ENCODE peak calls at places on chromosomes 16 and 17, in seven cellular contexts. T is K562, U is H1, N is HepG2, P is SK-N-SH, C is GM12878, Y is HCT116. W is an unnamed sample. For H3K4me1, the result is how much of the 10 kb centered on the place peaks cover.

GRCh38 chr16:75899163-75899562 is 172.9 kb upstream of the CPHXL start:
- DNase-seq in Y (no peak), C (no peak), U (no peak), T (no peak), P (peak), N (no peak), W (no peak)

GRCh38 chr16:81451753-81452680 is 7.4 kb downstream of the CMIP start:
- DNase-seq in P (no peak), C (no peak), U (no peak), N (peak), Y (no peak), T (no peak), W (no peak)

GRCh38 chr16:3152022-3152272 is 17.1 kb downstream of the ZNF213 start:
- DNase-seq in U (no peak), C (no peak), T (no peak), P (no peak), N (no peak), Y (no peak), W (no peak)

GRCh38 chr17:73156887-73157870 is 7.6 kb upstream of the SSTR2 start:
- DNase-seq in U (no peak), Y (no peak), T (no peak), C (peak), P (peak), N (no peak), W (no peak)

GRCh38 chr17:7590743-7591142 is 849 bp upstream of the SOX15 start:
- DNase-seq in Y (no peak), N (no peak), P (peak), T (no peak), C (no peak), U (no peak), W (peak)

GRCh38 chr16:57530531-57531252 is 5.7 kb downstream of the CCDC102A start:
- DNase-seq in N (no peak), U (no peak), C (no peak), Y (no peak), P (peak), T (no peak), W (no peak)

GRCh38 chr17:40178021-40178601 is 841 bp downstream of the RAPGEFL1 start:
- DNase-seq in U (no peak), T (peak), C (no peak), Y (no peak), N (no peak), P (no peak), W (no peak)

GRCh38 chr16:28901862-28902261 is 23.2 kb downstream of the RABEP2 start:
- DNase-seq in P (no peak), N (no peak), Y (no peak), T (no peak), C (no peak), U (no peak), W (no peak)

GRCh38 chr17:82892869-82893565 is 53.2 kb upstream of the ZNF750 start:
- DNase-seq in P (no peak), T (no peak), Y (no peak), N (no peak), U (no peak), C (no peak), W (no peak)

GRCh38 chr17:55845385-55845784 is 94.5 kb downstream of the PCTP start:
- DNase-seq in U (peak), P (peak), C (no peak), Y (no peak), T (no peak), N (no peak), W (peak)

GRCh38 chr16:48022496-48022895 is 133.3 kb downstream of the ABCC12 start:
- DNase-seq in U (no peak), P (no peak), N (no peak), T (no peak), Y (no peak), C (no peak), W (no peak)

GRCh38 chr16:71409038-71409775 is 32.6 kb downstream of the TLE7 start:
- DNase-seq in Y (no peak), P (no peak), U (no peak), C (no peak), N (no peak), T (no peak), W (no peak)

GRCh38 chr16:56265746-56266145 is 74.5 kb downstream of the GNAO1 start:
- DNase-seq in Y (no peak), T (no peak), U (no peak), P (no peak), C (no peak), N (no peak), W (no peak)

GRCh38 chr17:15955793-15956541 is 11.0 kb downstream of the ADORA2B start:
- DNase-seq in Y (no peak), N (no peak), U (no peak), C (no peak), T (peak), P (no peak), W (no peak)

GRCh38 chr16:88566158-88566557 is 4.0 kb upstream of the ZC3H18 start:
- DNase-seq in N (no peak), C (no peak), U (no peak), P (no peak), T (no peak), Y (peak), W (no peak)

GRCh38 chr17:65830356-65830755 is 268.9 kb upstream of the AXIN2 start:
- DNase-seq in P (no peak), Y (no peak), T (no peak), C (no peak), N (no peak), U (no peak), W (no peak)

GRCh38 chr17:5813357-5813756 is 229.0 kb upstream of the NLRP1 start:
- DNase-seq in C (no peak), T (no peak), Y (no peak), U (no peak), N (no peak), P (no peak), W (peak)

GRCh38 chr16:55526448-55526847 is 17.6 kb downstream of the LPCAT2 start:
- DNase-seq in C (no peak), P (no peak), Y (no peak), T (no peak), U (no peak), N (no peak), W (no peak)

GRCh38 chr16:56425439-56425832 is at the start of gene AMFR:
- DNase-seq in P (peak), T (peak), Y (peak), U (peak), N (peak), C (no peak), W (peak)

GRCh38 chr16:23836078-23836403 is 258 bp downstream of the PRKCB start:
- DNase-seq in C (no peak), N (no peak), Y (no peak), T (no peak), U (no peak), P (no peak), W (no peak)

GRCh38 chr17:77459018-77459755 is 318.4 kb downstream of the SEC14L1 start:
- DNase-seq in C (no peak), P (no peak), T (no peak), Y (no peak), U (no peak), N (no peak), W (no peak)

GRCh38 chr17:15462962-15463361 is 4.5 kb downstream of the CDRT4 start:
- DNase-seq in P (no peak), U (no peak), C (no peak), N (no peak), T (no peak), Y (no peak), W (no peak)

GRCh38 chr16:64092284-64092683 is 1029.6 kb downstream of the CDH11 start:
- DNase-seq in T (no peak), P (no peak), C (no peak), Y (no peak), N (no peak), U (no peak), W (no peak)

GRCh38 chr16:13994239-13995106 is 74.5 kb downstream of the ERCC4 start:
- DNase-seq in T (no peak), U (no peak), Y (no peak), P (no peak), C (no peak), N (no peak), W (no peak)

GRCh38 chr17:19322129-19322505 is 40.4 kb downstream of the B9D1 start:
- DNase-seq in T (no peak), U (no peak), C (no peak), P (no peak), N (no peak), Y (no peak), W (no peak)

GRCh38 chr17:207775-208174 is 26.3 kb upstream of the DOC2B start:
- DNase-seq in P (no peak), T (no peak), N (no peak), Y (no peak), C (no peak), U (no peak), W (no peak)

GRCh38 chr16:17396762-17397498 is 73.8 kb downstream of the XYLT1 start:
- DNase-seq in U (no peak), Y (no peak), N (no peak), C (no peak), T (no peak), P (peak), W (no peak)

GRCh38 chr17:17832040-17832363 is 4.8 kb downstream of the SREBF1 start:
- DNase-seq in U (no peak), N (no peak), T (no peak), C (no peak), P (no peak), Y (no peak), W (no peak)
- H3K4me1 ChIP-seq in U (under half), N (half or more), T (half or more), C (under half), P (half or more), Y (half or more), W (under half)

DNA sequence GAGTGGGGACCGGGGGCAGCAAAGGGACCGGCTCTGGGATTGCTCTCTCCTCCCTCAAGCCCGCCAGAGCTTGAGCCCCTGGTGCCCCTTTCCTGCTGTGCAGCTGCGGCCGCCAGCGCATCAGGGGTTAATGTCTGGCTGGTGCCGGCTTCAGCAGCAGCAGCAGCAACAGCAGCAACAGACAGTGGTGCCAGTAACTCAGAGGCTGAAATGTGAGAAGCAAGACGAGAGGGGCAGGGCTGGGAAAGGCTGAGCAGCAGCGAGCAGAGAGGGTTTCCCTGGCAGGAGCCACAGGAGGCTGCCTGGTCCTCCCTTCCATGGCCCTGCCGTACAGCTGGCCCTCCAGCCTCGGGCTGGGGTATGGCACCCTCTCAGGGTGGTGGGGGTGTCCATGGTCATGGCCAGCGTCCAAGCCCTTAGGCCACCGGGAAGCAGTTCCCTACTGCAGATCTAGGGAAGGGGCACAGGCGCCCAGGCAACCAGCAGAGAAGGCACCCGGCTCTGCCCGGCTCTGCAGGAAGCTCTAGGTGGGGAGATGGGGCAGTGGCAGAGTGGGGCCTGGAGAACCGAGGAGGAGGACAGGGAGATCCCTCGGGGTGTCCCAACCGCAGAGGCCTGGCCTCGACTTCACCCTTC is 21.1 kb upstream of the TFAP4 start:
- DNase-seq in P (peak), C (no peak), Y (no peak), U (no peak), N (no peak), T (peak), W (no peak)
- TF ChIP-seq YY1 in P (no peak), C (no peak), Y (no peak), U (no peak), N (no peak), T (no peak), W (no peak)

GRCh38 chr16:85302018-85302847 is 190.0 kb upstream of the CIBAR2 start:
- DNase-seq in N (no peak), T (peak), Y (peak), P (no peak), C (no peak), U (no peak), W (no peak)

GRCh38 chr16:85302848-85303353 is 190.6 kb upstream of the CIBAR2 start:
- DNase-seq in U (no peak), C (no peak), N (no peak), Y (no peak), T (no peak), P (no peak), W (no peak)

GRCh38 chr16:85303354-85303883 is 191.1 kb upstream of the CIBAR2 start:
- DNase-seq in C (no peak), T (peak), Y (peak), P (peak), U (no peak), N (peak), W (peak)

GRCh38 chr16:85306071-85306792 is 194.0 kb upstream of the CIBAR2 start:
- DNase-seq in N (peak), C (peak), T (peak), P (no peak), Y (peak), U (no peak), W (no peak)

DNA sequence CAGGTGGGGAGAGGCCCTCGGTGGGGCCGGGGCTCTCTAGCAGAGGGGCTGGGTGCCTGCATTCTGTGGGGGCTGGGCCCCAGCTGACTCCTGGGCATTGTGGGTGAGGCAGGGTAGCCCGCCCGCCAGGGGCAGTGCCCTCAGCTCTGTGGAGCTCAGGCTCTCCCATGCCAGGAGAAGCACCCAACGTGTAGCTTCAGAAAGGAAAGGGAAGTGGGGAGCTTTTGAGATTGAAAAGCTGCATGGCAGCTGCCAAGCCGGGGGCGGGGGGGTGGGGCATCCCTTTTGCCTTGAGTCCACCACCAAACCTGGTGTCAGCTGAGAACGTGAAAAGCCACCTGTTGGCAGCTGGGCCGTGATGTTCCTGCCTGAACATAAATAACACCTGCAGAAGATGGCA is 192.1 kb upstream of the CIBAR2 start:
- DNase-seq in U (no peak), N (no peak), Y (no peak), C (no peak), T (no peak), P (no peak), W (no peak)
- H3K4me3 ChIP-seq in U (no peak), N (no peak), Y (no peak), C (no peak), T (no peak), P (no peak), W (no peak)

GRCh38 chr17:78728495-78728894 is 53.6 kb downstream of the CYTH1 start:
- DNase-seq in P (no peak), N (no peak), T (no peak), C (no peak), U (no peak), Y (no peak), W (no peak)

GRCh38 chr17:78735832-78736525 is 46.1 kb downstream of the CYTH1 start:
- DNase-seq in P (no peak), T (no peak), Y (no peak), N (peak), U (no peak), C (no peak), W (no peak)

GRCh38 chr17:78729636-78730035 is 52.4 kb downstream of the CYTH1 start:
- DNase-seq in P (no peak), N (no peak), T (no peak), Y (no peak), U (no peak), C (no peak), W (no peak)

GRCh38 chr17:78734841-78735641 is 47.0 kb downstream of the CYTH1 start:
- DNase-seq in T (no peak), C (no peak), P (no peak), N (peak), U (no peak), Y (no peak), W (no peak)

GRCh38 chr17:78731904-78732303 is 50.2 kb downstream of the CYTH1 start:
- DNase-seq in Y (no peak), N (no peak), T (no peak), U (no peak), C (no peak), P (no peak), W (no peak)
- H3K4me1 ChIP-seq in Y (under half), N (under half), T (under half), U (under half), C (under half), P (under half), W (under half)

W was measured in NT2/D1.